ENCODE peak calls at places on chromosomes 16 and 17, in eight cellular contexts. D, L, P, S, B, K, R and V are unnamed samples.

GRCh38 chr16:11452746-11453344 is 107.6 kb downstream of the RMI2 start:
- DNase-seq in D (no peak), L (no peak), P (no peak), S (no peak), B (no peak), K (peak; percentile 15), R (no peak), V (no peak)

GRCh38 chr17:45353047-45353446 is 36.2 kb upstream of the MAP3K14 start:
- DNase-seq in D (no peak), L (no peak), P (no peak), S (no peak), B (no peak), K (no peak), R (no peak), V (no peak)

GRCh38 chr16:78844682-78845081 is 745.2 kb downstream of the WWOX start:
- DNase-seq in D (peak; percentile 43), L (no peak), P (no peak), S (no peak), B (peak; percentile 45), K (no peak), R (no peak), V (no peak)

GRCh38 chr16:27677300-27677699 is 127.4 kb downstream of the KATNIP start:
- DNase-seq in D (no peak), L (no peak), P (no peak), S (no peak), B (no peak), K (no peak), R (peak; percentile 42), V (no peak)

GRCh38 chr16:5541356-5541755 is 443.8 kb upstream of the EEF2KMT start:
- DNase-seq in D (no peak), L (peak; percentile 87), P (no peak), S (no peak), B (no peak), K (no peak), R (no peak), V (no peak)

GRCh38 chr17:10993126-10993525 is 155.2 kb upstream of the PIRT start:
- DNase-seq in D (no peak), L (no peak), P (no peak), S (no peak), B (no peak), K (no peak), R (no peak), V (no peak)

GRCh38 chr17:74805543-74805991 is 29.4 kb upstream of the NAT9 start:
- DNase-seq in D (peak; percentile 58), L (no peak), P (no peak), S (peak; percentile 62), B (peak; percentile 45), K (no peak), R (no peak), V (no peak)

GRCh38 chr17:68497885-68498319 is 14.3 kb upstream of the PRKAR1A start:
- DNase-seq in D (no peak), L (no peak), P (no peak), S (no peak), B (no peak), K (no peak), R (no peak), V (no peak)

GRCh38 chr16:69482410-69482951 is 58.1 kb downstream of the CYB5B start:
- DNase-seq in D (peak; percentile 93), L (no peak), P (no peak), S (no peak), B (no peak), K (no peak), R (peak; percentile 66), V (no peak)

GRCh38 chr17:53088501-53088900 is 734.2 kb upstream of the KIF2B start:
- DNase-seq in D (no peak), L (no peak), P (no peak), S (no peak), B (no peak), K (no peak), R (no peak), V (no peak)

GRCh38 chr16:77442078-77442477 is 7.2 kb upstream of the ADAMTS18 start:
- DNase-seq in D (no peak), L (no peak), P (no peak), S (no peak), B (no peak), K (no peak), R (no peak), V (no peak)

GRCh38 chr17:67818110-67819002 is 6.9 kb upstream of the BPTF start:
- DNase-seq in D (no peak), L (no peak), P (no peak), S (no peak), B (no peak), K (peak; percentile 22), R (no peak), V (no peak)

GRCh38 chr16:88737298-88738166 is 31.2 kb downstream of the CTU2 start:
- DNase-seq in D (peak; percentile 90), L (peak; percentile 77), P (peak; percentile 74), S (peak; percentile 98), B (peak; percentile 80), K (peak; percentile 68), R (peak; percentile 57), V (no peak)

GRCh38 chr17:79023180-79023705 is 726 bp upstream of the C1QTNF1 start:
- DNase-seq in D (peak; percentile 89), L (no peak), P (no peak), S (peak; percentile 47), B (no peak), K (no peak), R (no peak), V (no peak)

GRCh38 chr16:64158941-64159588 is 962.8 kb downstream of the CDH11 start:
- DNase-seq in D (no peak), L (no peak), P (no peak), S (no peak), B (no peak), K (no peak), R (no peak), V (no peak)

GRCh38 chr17:6374761-6375312 is 60.1 kb downstream of the AIPL1 start:
- DNase-seq in D (no peak), L (peak; percentile 49), P (no peak), S (peak; percentile 61), B (peak; percentile 49), K (peak; percentile 83), R (peak; percentile 90), V (peak; percentile 81)

GRCh38 chr17:78707016-78707415 is 75.1 kb downstream of the CYTH1 start:
- DNase-seq in D (no peak), L (no peak), P (no peak), S (no peak), B (no peak), K (peak; percentile 33), R (peak; percentile 53), V (no peak)

GRCh38 chr17:42670199-42670924 is 6.4 kb downstream of the PLEKHH3 start:
- DNase-seq in D (peak; percentile 53), L (peak; percentile 77), P (peak; percentile 46), S (peak; percentile 94), B (no peak), K (no peak), R (no peak), V (no peak)

GRCh38 chr17:72974605-72975232 is 117.8 kb downstream of the SLC39A11 start:
- DNase-seq in D (no peak), L (no peak), P (no peak), S (no peak), B (no peak), K (peak; percentile 93), R (no peak), V (no peak)

GRCh38 chr16:4515611-4516233 is 22.9 kb downstream of the CDIP1 start:
- DNase-seq in D (no peak), L (no peak), P (no peak), S (no peak), B (no peak), K (no peak), R (no peak), V (no peak)

GRCh38 chr17:79721993-79722671 is 8.6 kb upstream of the ENPP7 start:
- DNase-seq in D (no peak), L (peak; percentile 65), P (no peak), S (peak; percentile 90), B (peak; percentile 51), K (peak; percentile 67), R (no peak), V (no peak)

GRCh38 chr16:30142672-30143346 is 19.8 kb upstream of the MAPK3 start:
- DNase-seq in D (no peak), L (peak; percentile 61), P (peak; percentile 30), S (no peak), B (no peak), K (peak; percentile 20), R (no peak), V (no peak)

GRCh38 chr16:53840472-53840871 is 136.5 kb downstream of the FTO start:
- DNase-seq in D (no peak), L (no peak), P (no peak), S (no peak), B (no peak), K (no peak), R (no peak), V (no peak)
- H3K4me3 ChIP-seq in D (no peak overlapping the region), L (no peak overlapping the region), P (no peak overlapping the region), S (no peak overlapping the region), B (no peak overlapping the region), K (no peak overlapping the region), R (no peak overlapping the region), V (no peak overlapping the region)

GRCh38 chr17:49963626-49964538 is 5.1 kb upstream of the DLX4 start:
- DNase-seq in D (no peak), L (peak; percentile 60), P (no peak), S (peak; percentile 78), B (peak; percentile 38), K (no peak), R (no peak), V (no peak)
- H3K4me3 ChIP-seq in D (no peak overlapping the region), L (no peak overlapping the region), P (no peak overlapping the region), S (peak overlapping the region; percentile 18), B (no peak overlapping the region), K (no peak overlapping the region), R (no peak overlapping the region), V (peak overlapping the region; percentile 3)

DNA sequence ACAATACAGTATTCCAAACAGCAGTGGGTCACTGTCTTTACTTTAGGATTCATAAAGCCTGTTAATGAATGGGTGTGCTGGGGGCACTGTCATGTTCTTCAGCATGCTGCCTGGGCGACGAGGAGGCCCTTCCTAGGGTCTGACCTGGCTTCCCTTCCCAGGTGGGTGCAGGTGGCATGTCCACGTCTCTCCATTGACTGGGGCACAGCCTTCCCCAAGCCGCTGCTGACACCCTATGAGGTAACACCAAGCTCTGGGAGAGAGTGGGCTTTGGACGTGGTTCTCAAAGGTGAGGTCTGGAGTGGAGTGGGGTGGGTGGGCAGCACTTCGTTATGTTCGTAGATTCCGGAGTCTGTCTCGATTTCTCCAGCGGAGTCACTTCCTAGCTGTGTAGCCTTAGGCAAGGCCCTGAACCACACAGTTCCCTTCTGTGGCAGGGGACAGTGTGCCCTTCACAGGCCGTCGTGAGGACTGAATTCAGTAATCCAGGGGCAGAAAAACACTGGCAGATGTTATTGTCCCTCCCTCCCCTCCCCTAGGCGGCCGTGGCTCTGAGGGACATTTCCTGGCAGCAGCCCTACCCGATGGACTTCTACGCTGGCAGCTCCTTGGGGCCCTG is 771 bp upstream of the OVCA2 start:
- DNase-seq in D (no peak), L (no peak), P (no peak), S (no peak), B (no peak), K (no peak), R (no peak), V (no peak)
- H3K4me3 ChIP-seq in D (peak overlapping the region; percentile 61), L (no peak overlapping the region), P (peak overlapping the region; percentile 86), S (peak overlapping the region; percentile 85), B (peak overlapping the region; percentile 61), K (peak overlapping the region; percentile 90), R (peak overlapping the region; percentile 23), V (peak overlapping the region; percentile 63)

DNA sequence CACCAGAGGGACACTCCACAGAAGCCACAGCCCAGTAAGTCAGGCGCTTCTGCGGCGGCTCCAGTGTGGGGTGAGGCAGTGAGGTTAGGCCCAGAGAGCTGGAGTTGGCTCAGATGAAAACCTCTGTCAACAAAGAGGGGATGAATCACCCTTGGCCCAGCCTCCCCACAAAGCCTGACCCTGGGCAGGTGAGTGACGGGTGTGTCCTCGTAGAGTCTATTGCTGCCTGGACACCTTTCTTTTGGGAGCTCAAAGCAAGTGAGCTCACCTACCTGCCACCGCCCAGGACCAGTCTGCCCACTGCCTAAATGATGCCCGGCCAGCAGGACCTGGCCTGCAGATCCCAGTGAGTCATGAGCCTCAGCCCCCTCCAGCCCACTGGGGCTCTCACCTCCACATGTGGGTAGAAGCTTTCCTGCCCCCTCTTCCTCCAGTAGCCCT is 24.9 kb upstream of the DBNDD1 start:
- DNase-seq in D (no peak), L (no peak), P (no peak), S (no peak), B (no peak), K (peak; percentile 91), R (peak; percentile 44), V (no peak)
- H3K4me3 ChIP-seq in D (no peak overlapping the region), L (no peak overlapping the region), P (no peak overlapping the region), S (no peak overlapping the region), B (no peak overlapping the region), K (peak overlapping the region; percentile 2), R (no peak overlapping the region), V (no peak overlapping the region)